ENCODE peak calls at places on chromosome 6, in eight cellular contexts. P is tibial nerve; H is IMR-90; R is SK-N-SH; A is CD4-positive, alpha-beta T cell; J is dorsolateral prefrontal cortex; T is colonic mucosa; N is K562. G is an unnamed sample.

GRCh38 chr6:166270706-166271375 is 37.4 kb downstream of the PRR18 start:
- DNase-seq in P (no peak), H (no peak), R (no peak), A (no peak), J (no peak), T (no peak), N (no peak), G (no peak)

GRCh38 chr6:1477432-1478090 is 88.2 kb downstream of the FOXF2 start:
- DNase-seq in P (no peak), H (peak; percentile 83), R (no peak), A (no peak), J (no peak), T (no peak), N (no peak), G (no peak)

GRCh38 chr6:82775361-82775760 is 290.3 kb downstream of the UBE3D start:
- DNase-seq in P (no peak), H (peak; percentile 2), R (no peak), A (no peak), J (no peak), T (no peak), N (no peak), G (no peak)

GRCh38 chr6:44049989-44050871 is 77.0 kb downstream of the MRPL14 start:
- DNase-seq in P (no peak), H (peak; percentile 39), R (no peak), A (no peak), J (no peak), T (no peak), N (no peak), G (no peak)

GRCh38 chr6:1849686-1850580 is 240.2 kb downstream of the FOXC1 start:
- DNase-seq in P (no peak), H (no peak), R (no peak), A (no peak), J (no peak), T (no peak), N (no peak), G (no peak)

GRCh38 chr6:4441981-4442434 is 306.6 kb upstream of the ECI2 start:
- DNase-seq in P (no peak), H (peak; percentile 73), R (no peak), A (no peak), J (no peak), T (no peak), N (no peak), G (no peak)

GRCh38 chr6:150229775-150230561 is 87.1 kb downstream of the PPP1R14C start:
- DNase-seq in P (no peak), H (peak; percentile 56), R (no peak), A (no peak), J (peak; percentile 49), T (no peak), N (peak; percentile 33), G (no peak)

GRCh38 chr6:73236147-73236750 is 11.0 kb upstream of the KHDC1L start:
- DNase-seq in P (no peak), H (peak; percentile 97), R (no peak), A (no peak), J (no peak), T (no peak), N (no peak), G (no peak)

GRCh38 chr6:1767481-1768246 is 157.9 kb downstream of the FOXC1 start:
- DNase-seq in P (peak; percentile 53), H (peak; percentile 46), R (peak; percentile 51), A (no peak), J (no peak), T (no peak), N (no peak), G (peak; percentile 31)

GRCh38 chr6:139944976-139945375 is 570.5 kb upstream of the CITED2 start:
- DNase-seq in P (no peak), H (no peak), R (no peak), A (no peak), J (no peak), T (no peak), N (no peak), G (no peak)

DNA sequence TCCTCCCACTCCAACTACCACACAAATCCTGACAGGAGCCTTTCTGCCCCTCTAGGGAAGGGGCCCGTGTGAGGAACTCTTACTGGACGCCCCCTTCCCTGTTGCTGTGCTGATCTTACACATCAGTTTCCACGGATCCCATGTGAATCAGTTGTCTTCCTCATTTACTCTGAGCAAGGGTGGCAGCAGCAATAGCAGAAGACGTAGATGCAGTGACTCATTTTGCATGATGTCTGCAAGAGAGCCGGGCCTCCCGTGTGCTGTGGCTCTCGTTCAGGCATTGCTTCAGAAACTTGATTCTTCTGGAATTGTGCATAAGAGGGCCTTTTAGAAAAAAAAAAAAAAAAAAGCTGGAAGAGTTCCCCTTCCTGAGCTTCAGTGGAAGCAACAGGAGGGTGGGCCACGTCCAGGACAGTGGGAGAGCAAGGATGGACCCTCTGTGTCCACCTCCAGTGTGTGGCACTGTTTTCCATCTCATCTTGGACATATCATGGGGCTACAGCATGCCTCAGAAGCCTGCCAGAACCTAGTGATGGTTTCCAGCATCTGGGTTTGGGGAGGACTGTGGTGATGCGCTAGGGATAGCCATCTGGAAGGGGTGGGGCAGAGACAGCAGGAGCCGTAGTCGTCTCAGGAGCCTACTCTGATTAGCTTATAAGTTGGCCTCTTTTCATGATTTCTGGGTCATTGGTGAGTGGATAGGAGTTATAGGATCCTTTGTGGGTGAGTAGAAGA is 62.1 kb downstream of the FOXO3 start:
- DNase-seq in P (no peak), H (peak; percentile 98), R (peak; percentile 38), A (no peak), J (peak; percentile 45), T (no peak), N (no peak), G (peak; percentile 8)
- H3K27ac ChIP-seq in P (peak overlapping the region; percentile 87), H (peak overlapping the region; percentile 78), R (peak overlapping the region; percentile 88), A (no peak overlapping the region), J (no peak overlapping the region), T (peak overlapping the region; percentile 39), N (no peak overlapping the region), G (peak overlapping the region; percentile 17)

GRCh38 chr6:87484491-87484890 is 11.7 kb downstream of the SLC35A1 start:
- DNase-seq in P (no peak), H (no peak), R (no peak), A (no peak), J (no peak), T (no peak), N (no peak), G (no peak)

GRCh38 chr6:87487555-87487954 is 14.8 kb downstream of the SLC35A1 start:
- DNase-seq in P (no peak), H (peak; percentile 51), R (no peak), A (no peak), J (no peak), T (no peak), N (no peak), G (no peak)

GRCh38 chr6:87483929-87484328 is 11.2 kb downstream of the SLC35A1 start:
- DNase-seq in P (no peak), H (peak; percentile 43), R (peak; percentile 12), A (no peak), J (no peak), T (no peak), N (peak; percentile 38), G (no peak)

GRCh38 chr6:87481936-87482335 is 9.2 kb downstream of the SLC35A1 start:
- DNase-seq in P (no peak), H (no peak), R (no peak), A (no peak), J (no peak), T (no peak), N (no peak), G (no peak)

GRCh38 chr6:87482382-87482781 is 9.6 kb downstream of the SLC35A1 start:
- DNase-seq in P (no peak), H (no peak), R (no peak), A (no peak), J (no peak), T (no peak), N (no peak), G (no peak)
- H3K27ac ChIP-seq in P (no peak overlapping the region), H (no peak overlapping the region), R (no peak overlapping the region), A (no peak overlapping the region), J (no peak overlapping the region), T (no peak overlapping the region), N (no peak overlapping the region), G (no peak overlapping the region)

GRCh38 chr6:106766201-106766600 is 136.8 kb downstream of the QRSL1 start:
- DNase-seq in P (no peak), H (no peak), R (no peak), A (no peak), J (no peak), T (no peak), N (no peak), G (no peak)

GRCh38 chr6:106764353-106764980 is 135.1 kb downstream of the QRSL1 start:
- DNase-seq in P (no peak), H (no peak), R (no peak), A (no peak), J (no peak), T (no peak), N (no peak), G (no peak)

GRCh38 chr6:106765496-106765895 is 136.1 kb downstream of the QRSL1 start:
- DNase-seq in P (no peak), H (no peak), R (no peak), A (no peak), J (no peak), T (no peak), N (no peak), G (no peak)

GRCh38 chr6:106770081-106770480 is 140.7 kb downstream of the QRSL1 start:
- DNase-seq in P (no peak), H (no peak), R (no peak), A (no peak), J (no peak), T (no peak), N (no peak), G (no peak)

DNA sequence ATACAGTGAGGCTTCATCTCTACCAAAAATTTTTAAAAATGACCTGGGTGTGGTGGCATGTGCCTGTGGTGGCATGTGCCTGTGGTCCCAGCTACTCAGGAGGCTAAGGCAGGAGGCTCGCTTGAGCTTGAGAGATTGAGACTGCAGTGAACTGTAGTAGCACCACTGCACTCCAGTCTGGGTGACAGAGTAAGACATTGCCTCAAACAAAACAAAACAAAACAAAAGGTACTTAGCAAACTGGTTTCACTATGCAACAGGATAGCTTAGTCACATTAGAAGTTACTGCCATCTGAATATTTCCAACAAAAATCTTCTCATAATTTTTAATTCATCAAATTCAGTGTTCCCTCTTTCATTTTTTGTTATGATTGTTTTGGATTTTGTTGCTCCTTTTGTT is 137.9 kb downstream of the QRSL1 start:
- DNase-seq in P (no peak), H (no peak), R (no peak), A (no peak), J (no peak), T (no peak), N (no peak), G (no peak)
- H3K27ac ChIP-seq in P (no peak overlapping the region), H (no peak overlapping the region), R (no peak overlapping the region), A (no peak overlapping the region), J (no peak overlapping the region), T (no peak overlapping the region), N (no peak overlapping the region), G (no peak overlapping the region)

DNA sequence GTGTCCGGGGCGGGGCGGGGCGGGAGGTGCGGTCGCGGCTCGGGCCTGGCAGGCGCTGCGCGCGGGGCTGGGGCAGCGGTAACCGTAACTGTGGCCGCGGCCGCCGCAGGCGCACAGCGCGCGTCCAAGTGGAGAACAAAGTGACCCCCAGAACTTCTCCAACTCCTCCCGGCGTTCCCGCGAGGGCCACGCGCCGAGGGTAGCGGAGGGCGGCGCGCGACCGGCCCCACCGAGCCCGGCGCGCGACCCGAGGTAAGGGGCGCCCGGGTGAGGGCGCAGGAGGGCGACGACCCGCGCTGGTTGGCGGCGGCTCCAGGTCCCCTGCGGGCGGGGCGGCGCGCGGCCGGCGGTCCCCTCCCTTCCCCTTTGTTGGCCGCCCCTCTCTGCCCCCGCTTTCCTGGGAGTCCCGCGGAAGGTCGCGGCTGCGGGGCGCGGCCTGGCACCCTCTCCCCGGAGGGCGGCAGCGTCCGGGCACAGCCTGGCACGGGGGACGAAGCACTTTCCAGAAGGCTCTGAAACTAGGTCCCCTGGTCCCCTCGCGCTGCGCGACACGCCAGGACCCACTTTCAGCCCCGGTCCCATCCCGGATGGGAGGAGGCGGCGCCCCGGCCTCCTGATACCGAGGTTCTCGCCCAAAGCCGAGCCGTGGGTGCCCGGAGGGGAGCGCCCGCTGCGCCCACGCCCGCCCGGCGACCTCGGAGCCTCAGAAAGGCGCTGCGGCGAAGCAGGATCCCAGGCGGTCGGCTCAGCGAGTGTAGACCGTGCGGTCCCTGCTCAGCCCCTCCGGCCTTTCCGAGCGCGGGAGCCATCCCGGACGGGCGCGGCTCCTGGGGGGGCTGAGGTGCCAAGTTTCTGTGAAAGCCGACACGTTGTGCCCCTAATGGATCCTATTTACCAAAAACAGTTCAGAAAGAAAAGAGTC is at the start of gene TIAM2:
- DNase-seq in P (no peak), H (no peak), R (peak; percentile 92), A (no peak), J (no peak), T (no peak), N (no peak), G (peak; percentile 13)
- H3K27ac ChIP-seq in P (no peak within 1 kb of the TSS), H (peak within 1 kb of the TSS; percentile 35), R (no peak within 1 kb of the TSS), A (no peak within 1 kb of the TSS), J (no peak within 1 kb of the TSS), T (no peak within 1 kb of the TSS), N (no peak within 1 kb of the TSS), G (no peak within 1 kb of the TSS)